ENCODE peak calls at places on chromosomes 11 and 22, in four cellular contexts. H is HepG2, Q is GM12878, Y is K562. D is an unnamed sample.

GRCh38 chr11:70596091-70596490 is 197.8 kb downstream of the CTTN start:
- DNase-seq in Q (no peak), H (no peak), Y (no peak), D (no peak)

GRCh38 chr22:17119481-17120202 is 1.5 kb downstream of the TMEM121B start:
- DNase-seq in H (no peak), Y (peak; percentile 40), Q (no peak), D (peak; percentile 60)

GRCh38 chr22:23251445-23252093 is 71.3 kb downstream of the BCR start:
- DNase-seq in H (peak; percentile 61), Y (peak; percentile 93), Q (no peak), D (no peak)

GRCh38 chr11:134468081-134468668 is 56.1 kb upstream of the B3GAT1 start:
- DNase-seq in H (no peak), Y (no peak), Q (no peak), D (no peak)

GRCh38 chr11:1049431-1049891 is 12.9 kb upstream of the MUC6 start:
- DNase-seq in H (no peak), Y (no peak), Q (no peak), D (no peak)

GRCh38 chr11:17010851-17011420 is 3.3 kb downstream of the PLEKHA7 start:
- DNase-seq in Q (no peak), H (no peak), Y (no peak), D (no peak)

GRCh38 chr22:32542332-32543019 is 67.9 kb downstream of the FBXO7 start:
- DNase-seq in Q (no peak), H (no peak), Y (no peak), D (no peak)

GRCh38 chr11:75982309-75982708 is 167.3 kb downstream of the UVRAG start:
- DNase-seq in H (no peak), Q (no peak), Y (peak; percentile 10), D (no peak)

GRCh38 chr11:70569996-70570692 is 171.8 kb downstream of the CTTN start:
- DNase-seq in Q (no peak), H (no peak), Y (no peak), D (no peak)

GRCh38 chr11:2577071-2578005 is 122.5 kb downstream of the KCNQ1OT1 start:
- DNase-seq in Q (no peak), Y (no peak), H (no peak), D (no peak)

GRCh38 chr11:117221775-117222517 is 9.9 kb downstream of the PCSK7 start:
- DNase-seq in Q (no peak), H (no peak), Y (no peak), D (no peak)

GRCh38 chr11:2096919-2097301 is 42.3 kb downstream of the IGF2 start:
- DNase-seq in Y (no peak), H (no peak), Q (no peak), D (no peak)

GRCh38 chr11:11806586-11806985 is 35.2 kb upstream of the USP47 start:
- DNase-seq in H (no peak), Q (no peak), Y (no peak), D (no peak)

GRCh38 chr11:97140885-97141494 is 751.2 kb downstream of the JRKL start:
- DNase-seq in H (peak; percentile 16), Y (peak; percentile 8), Q (no peak), D (peak; percentile 13)

GRCh38 chr11:12446863-12447262 is 69.5 kb downstream of the PARVA start:
- DNase-seq in Y (no peak), H (no peak), Q (no peak), D (no peak)

GRCh38 chr11:79419120-79419519 is 21.7 kb downstream of the TENM4 start:
- DNase-seq in H (peak; percentile 7), Y (no peak), Q (no peak), D (no peak)

GRCh38 chr11:120523196-120523595 is 11.6 kb downstream of the GRIK4 start:
- DNase-seq in Y (no peak), H (no peak), Q (no peak), D (no peak)

GRCh38 chr11:12126352-12127019 is 16.1 kb downstream of the MICAL2 start:
- DNase-seq in Q (no peak), Y (peak; percentile 36), H (no peak), D (no peak)

GRCh38 chr11:43693731-43694130 is 13.2 kb downstream of the HSD17B12 start:
- DNase-seq in Y (peak; percentile 23), Q (no peak), H (no peak), D (no peak)

GRCh38 chr11:114340311-114341131 is 44.3 kb downstream of the NNMT start:
- DNase-seq in Q (no peak), Y (peak; percentile 58), H (peak; percentile 30), D (peak; percentile 63)

GRCh38 chr11:68036717-68037239 is 2.0 kb upstream of the TCIRG1 start:
- DNase-seq in Y (no peak), H (no peak), Q (no peak), D (no peak)

GRCh38 chr11:122180435-122180834 is 64.4 kb upstream of the BLID start:
- DNase-seq in Y (no peak), Q (no peak), H (no peak), D (no peak)

GRCh38 chr11:71255323-71255722 is 2.9 kb upstream of the SHANK2 start:
- DNase-seq in Y (no peak), H (no peak), Q (no peak), D (no peak)

GRCh38 chr11:117980716-117981115 is 5.5 kb upstream of the IL10RA start:
- DNase-seq in Q (no peak), H (no peak), Y (no peak), D (no peak)

GRCh38 chr11:123054301-123055065 is 7.5 kb downstream of the HSPA8 start:
- DNase-seq in Y (peak; percentile 57), H (peak; percentile 70), Q (no peak), D (peak; percentile 71)

DNA sequence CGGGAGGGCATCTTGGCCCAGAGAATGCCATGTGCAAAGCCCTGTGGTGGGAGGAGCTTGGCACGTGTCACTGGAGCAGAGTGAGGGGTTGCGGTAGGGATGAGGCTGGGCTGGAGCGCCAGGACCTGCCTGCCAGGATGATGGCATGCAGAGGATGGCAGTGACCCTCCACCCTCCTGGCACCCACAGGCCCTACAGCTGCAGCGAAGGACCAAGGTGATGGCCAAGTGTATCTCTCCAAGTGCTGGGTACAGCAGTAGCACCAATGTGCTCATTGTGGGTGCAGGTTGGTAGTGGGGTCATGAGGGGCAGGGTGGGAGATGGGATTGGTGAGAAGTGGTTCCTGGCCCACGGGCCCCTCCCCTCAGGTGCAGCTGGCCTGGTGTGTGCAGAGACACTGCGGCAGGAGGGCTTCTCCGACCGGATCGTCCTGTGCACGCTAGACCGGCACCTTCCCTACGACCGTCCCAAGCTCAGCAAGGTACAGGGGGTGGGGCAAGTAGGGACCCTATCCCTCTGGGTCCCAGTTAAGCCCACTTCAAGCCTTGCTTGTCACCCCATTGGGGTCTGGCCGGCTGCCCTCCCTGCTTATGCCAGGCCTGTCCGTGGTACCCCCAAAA is 7.4 kb downstream of the AIFM3 start:
- DNase-seq in Y (no peak), H (no peak), Q (no peak), D (no peak)
- TF ChIP-seq SP1 in Y (no peak), H (no peak), Q (no peak), D (no peak)

GRCh38 chr22:46272762-46273431 is 5.1 kb downstream of the TTC38 start:
- DNase-seq in H (no peak), Y (no peak), Q (no peak), D (no peak)

GRCh38 chr22:46272196-46272595 is 4.4 kb downstream of the TTC38 start:
- DNase-seq in H (no peak), Y (no peak), Q (no peak), D (no peak)

GRCh38 chr22:46273432-46274148 is 5.8 kb downstream of the TTC38 start:
- DNase-seq in H (no peak), Q (no peak), Y (no peak), D (no peak)

GRCh38 chr22:46267431-46268279 is at the start of gene TTC38:
- DNase-seq in Y (peak; percentile 91), H (peak; percentile 90), Q (no peak), D (peak; percentile 95)

DNA sequence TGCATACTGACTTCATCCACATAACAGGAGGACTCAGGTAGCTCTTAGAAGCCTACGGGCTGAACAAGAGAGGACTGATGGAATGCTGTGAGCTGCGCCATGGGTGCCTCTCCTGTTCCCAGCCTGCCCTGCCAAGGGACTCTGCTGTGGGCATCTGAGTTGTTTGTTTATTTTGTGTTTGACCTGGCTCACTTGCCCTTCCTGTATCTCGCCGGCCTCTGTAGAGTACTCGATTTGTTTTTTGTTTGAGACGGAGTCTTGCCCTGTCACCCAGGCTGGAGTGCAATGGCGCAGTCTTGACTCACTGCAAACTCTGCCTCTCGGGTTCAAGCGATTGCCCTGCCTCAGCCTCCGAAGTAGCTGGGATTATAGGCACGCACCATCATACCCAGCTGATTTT is 1.8 kb downstream of the TTC38 start:
- DNase-seq in Y (no peak), Q (no peak), H (no peak), D (no peak)
- TF ChIP-seq FOXM1 in Y (no peak), Q (no peak), H (no peak), D (no peak)

GRCh38 chr11:18347471-18348125 is 25.2 kb downstream of the GTF2H1 start:
- DNase-seq in Y (no peak), H (no peak), Q (no peak), D (no peak)
- TF ChIP-seq SP1 in Y (no peak), H (no peak), Q (no peak), D (no peak)

GRCh38 chr11:47233989-47234668 is 14.5 kb downstream of the ACP2 start:
- DNase-seq in Y (peak; percentile 38), Q (no peak), H (peak; percentile 41), D (no peak)

GRCh38 chr11:47235163-47235562 is 13.5 kb downstream of the ACP2 start:
- DNase-seq in Y (no peak), Q (no peak), H (no peak), D (no peak)

GRCh38 chr11:47236482-47236881 is 12.1 kb downstream of the ACP2 start:
- DNase-seq in H (no peak), Y (no peak), Q (no peak), D (no peak)

GRCh38 chr11:47233051-47233450 is 15.6 kb downstream of the ACP2 start:
- DNase-seq in Q (no peak), Y (no peak), H (no peak), D (no peak)

GRCh38 chr11:47234669-47235075 is 13.9 kb downstream of the ACP2 start:
- DNase-seq in Q (no peak), Y (no peak), H (no peak), D (no peak)
- TF ChIP-seq FOXM1 in Q (no peak), Y (no peak), H (no peak), D (no peak)

DNA sequence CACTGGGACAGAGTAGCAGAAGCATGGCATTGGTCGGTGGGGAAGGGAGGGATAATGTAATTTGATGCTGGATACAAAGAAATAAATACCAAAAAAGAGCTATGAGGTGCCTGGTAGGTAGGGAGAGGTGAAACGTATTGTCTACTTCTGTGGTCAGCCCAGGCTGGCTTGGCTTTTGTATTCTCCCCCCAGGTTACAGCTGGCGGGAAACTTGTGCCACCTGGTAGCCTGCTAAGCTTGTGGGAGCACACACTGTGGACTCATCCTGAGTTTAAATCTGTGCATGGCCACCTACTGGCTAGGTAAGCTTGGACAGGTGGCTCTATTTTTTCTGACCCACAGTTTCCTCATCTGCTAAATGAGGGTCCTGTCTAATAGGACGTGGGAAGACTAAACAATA is 165.2 kb upstream of the E2F8 start:
- DNase-seq in Y (no peak), H (no peak), Q (no peak), D (no peak)
- TF ChIP-seq SP1 in Y (no peak), H (no peak), Q (no peak), D (no peak)

GRCh38 chr22:38755155-38755910 is 465 bp downstream of the SUN2 start:
- DNase-seq in Q (no peak), Y (peak; percentile 89), H (peak; percentile 80), D (peak; percentile 59)
- TF ChIP-seq FOXM1 in Q (no peak), Y (no peak), H (no peak), D (no peak)

D was measured in HEK293T.